ENCODE peak calls at places on chromosomes 12 and 14, in five cellular contexts. V, S, H, U and G are unnamed samples.
A peak's percentile ranks its signal among the peaks of the same experiment; 100 is the strongest.

GRCh38 chr12:32921397-32921796 is 24.8 kb upstream of the PKP2 start:
- DNase-seq in H (no peak), U (no peak), S (peak; percentile 50), V (no peak), G (no peak)

GRCh38 chr14:78709795-78710569 is 539.8 kb downstream of the NRXN3 start:
- DNase-seq in H (no peak), V (no peak), S (no peak), U (no peak), G (no peak)

GRCh38 chr14:64692597-64693350 is 11.4 kb upstream of the PLEKHG3 start:
- DNase-seq in S (peak; percentile 13), V (no peak), H (no peak), U (no peak), G (no peak)

GRCh38 chr14:67644428-67644827 is 24.7 kb downstream of the ARG2 start:
- DNase-seq in H (no peak), S (no peak), U (no peak), V (no peak), G (no peak)

GRCh38 chr12:86660488-86661171 is 404.4 kb upstream of the MGAT4C start:
- DNase-seq in S (peak; percentile 84), H (no peak), U (no peak), V (no peak), G (no peak)

GRCh38 chr12:118061011-118061875 is at the start of gene WSB2:
- DNase-seq in V (no peak), S (peak; percentile 56), H (peak; percentile 32), U (peak; percentile 58), G (peak; percentile 93)

GRCh38 chr12:26429070-26429691 is 233.8 kb downstream of the SSPN start:
- DNase-seq in V (no peak), S (no peak), U (no peak), H (no peak), G (no peak)

GRCh38 chr14:94129758-94130414 is 482 bp upstream of the IFI27L2 start:
- DNase-seq in V (no peak), S (peak; percentile 54), H (no peak), U (peak; percentile 26), G (no peak)

GRCh38 chr14:62532186-62532585 is 513.1 kb downstream of the KCNH5 start:
- DNase-seq in H (no peak), V (no peak), U (no peak), S (peak; percentile 29), G (no peak)

GRCh38 chr12:23941780-23942179 is 7.7 kb downstream of the SOX5 start:
- DNase-seq in H (no peak), U (no peak), S (no peak), V (no peak), G (no peak)

GRCh38 chr12:43550831-43551270 is 1.2 kb downstream of the ADAMTS20 start:
- DNase-seq in U (no peak), S (no peak), H (no peak), V (no peak), G (peak; percentile 61)

GRCh38 chr12:113130457-113131135 is 5.0 kb downstream of the RASAL1 start:
- DNase-seq in U (no peak), S (peak; percentile 72), V (no peak), H (no peak), G (peak; percentile 95)

GRCh38 chr12:127928178-127928577 is 338.8 kb upstream of the TMEM132C start:
- DNase-seq in U (no peak), S (peak; percentile 30), H (no peak), V (no peak), G (no peak)

GRCh38 chr12:121578230-121579189 is 2.3 kb downstream of the KDM2B start:
- DNase-seq in U (no peak), S (no peak), V (no peak), H (no peak), G (peak; percentile 80)

GRCh38 chr14:51095854-51096823 is 1.2 kb upstream of the TRIM9 start:
- DNase-seq in S (peak; percentile 63), H (no peak), U (peak; percentile 9), V (no peak), G (no peak)

GRCh38 chr14:60348211-60348610 is 99.2 kb downstream of the PPM1A start:
- DNase-seq in S (no peak), V (no peak), U (no peak), H (no peak), G (no peak)

GRCh38 chr14:36254020-36254614 is 66.3 kb downstream of the MBIP start:
- DNase-seq in U (no peak), H (no peak), S (peak; percentile 21), V (no peak), G (no peak)